ENCODE peak calls at places on chromosome 10, in four cellular contexts. One of them, this sample, is unnamed.

GRCh38 chr10:72087969-72088878 is at the start of gene SPOCK2:
- DNase-seq in RCC 7860: no peak
- DNase-seq in stimulated activated CD8-positive, alpha-beta memory T cell treated with anti-CD3 and anti-CD28 coated beads, Interleukin-15, amount 100 ng/mL, for 24 hours: no peak
- DNase-seq in activated CD8-positive, alpha-beta memory T cell treated with anti-CD3 and anti-CD28 coated beads for 4 hours: peak
- DNase-seq in this sample: no peak

GRCh38 chr10:95693331-95693667 is 428 bp downstream of the TCTN3 start:
- DNase-seq in RCC 7860: no peak
- DNase-seq in stimulated activated CD8-positive, alpha-beta memory T cell treated with anti-CD3 and anti-CD28 coated beads, Interleukin-15, amount 100 ng/mL, for 24 hours: no peak
- DNase-seq in activated CD8-positive, alpha-beta memory T cell treated with anti-CD3 and anti-CD28 coated beads for 4 hours: no peak
- DNase-seq in this sample: no peak

GRCh38 chr10:86234553-86235270 is 131.9 kb downstream of the GRID1 start:
- DNase-seq in RCC 7860: no peak
- DNase-seq in stimulated activated CD8-positive, alpha-beta memory T cell treated with anti-CD3 and anti-CD28 coated beads, Interleukin-15, amount 100 ng/mL, for 24 hours: no peak
- DNase-seq in activated CD8-positive, alpha-beta memory T cell treated with anti-CD3 and anti-CD28 coated beads for 4 hours: no peak
- DNase-seq in this sample: no peak

GRCh38 chr10:72170263-72170662 is 45.5 kb upstream of the ANAPC16 start:
- DNase-seq in RCC 7860: peak
- DNase-seq in stimulated activated CD8-positive, alpha-beta memory T cell treated with anti-CD3 and anti-CD28 coated beads, Interleukin-15, amount 100 ng/mL, for 24 hours: no peak
- DNase-seq in activated CD8-positive, alpha-beta memory T cell treated with anti-CD3 and anti-CD28 coated beads for 4 hours: no peak
- DNase-seq in this sample: peak

GRCh38 chr10:94315975-94316464 is 46.7 kb downstream of the NOC3L start:
- DNase-seq in RCC 7860: no peak
- DNase-seq in stimulated activated CD8-positive, alpha-beta memory T cell treated with anti-CD3 and anti-CD28 coated beads, Interleukin-15, amount 100 ng/mL, for 24 hours: no peak
- DNase-seq in activated CD8-positive, alpha-beta memory T cell treated with anti-CD3 and anti-CD28 coated beads for 4 hours: no peak
- DNase-seq in this sample: no peak

GRCh38 chr10:132296671-132297443 is 10.9 kb downstream of the STK32C start:
- DNase-seq in RCC 7860: no peak
- DNase-seq in stimulated activated CD8-positive, alpha-beta memory T cell treated with anti-CD3 and anti-CD28 coated beads, Interleukin-15, amount 100 ng/mL, for 24 hours: no peak
- DNase-seq in activated CD8-positive, alpha-beta memory T cell treated with anti-CD3 and anti-CD28 coated beads for 4 hours: no peak
- DNase-seq in this sample: no peak

GRCh38 chr10:16381083-16381482 is 55.7 kb upstream of the PTER start:
- DNase-seq in RCC 7860: peak
- DNase-seq in stimulated activated CD8-positive, alpha-beta memory T cell treated with anti-CD3 and anti-CD28 coated beads, Interleukin-15, amount 100 ng/mL, for 24 hours: no peak
- DNase-seq in activated CD8-positive, alpha-beta memory T cell treated with anti-CD3 and anti-CD28 coated beads for 4 hours: no peak
- DNase-seq in this sample: peak

GRCh38 chr10:117007080-117007479 is 2.1 kb upstream of the SHTN1 start:
- DNase-seq in RCC 7860: peak
- DNase-seq in stimulated activated CD8-positive, alpha-beta memory T cell treated with anti-CD3 and anti-CD28 coated beads, Interleukin-15, amount 100 ng/mL, for 24 hours: no peak
- DNase-seq in activated CD8-positive, alpha-beta memory T cell treated with anti-CD3 and anti-CD28 coated beads for 4 hours: no peak
- DNase-seq in this sample: peak

GRCh38 chr10:88848499-88848898 is 3.1 kb downstream of the ANKRD22 start:
- DNase-seq in RCC 7860: peak
- DNase-seq in stimulated activated CD8-positive, alpha-beta memory T cell treated with anti-CD3 and anti-CD28 coated beads, Interleukin-15, amount 100 ng/mL, for 24 hours: no peak
- DNase-seq in activated CD8-positive, alpha-beta memory T cell treated with anti-CD3 and anti-CD28 coated beads for 4 hours: no peak
- DNase-seq in this sample: peak